ENCODE peak calls at places on chromosomes 2 and 18, in six cellular contexts. T is HCT116; M is CD8-positive, alpha-beta T cell; K is CD8-positive, alpha-beta memory T cell; J is PC-3; X is uterus. E is an unnamed sample.

GRCh38 chr2:20433249-20433648 is 13.6 kb upstream of the RHOB start:
- DNase-seq in J (no peak), M (no peak), K (no peak), X (peak; percentile 3), T (no peak), E (no peak)

GRCh38 chr18:33579868-33580205 is 1.8 kb downstream of the ASXL3 start:
- DNase-seq in J (no peak), M (no peak), T (no peak), X (no peak), K (no peak), E (no peak)

GRCh38 chr2:235765181-235765820 is 271.5 kb downstream of the AGAP1 start:
- DNase-seq in M (no peak), X (peak; percentile 75), K (no peak), J (peak; percentile 42), T (peak; percentile 55), E (no peak)

GRCh38 chr2:25078171-25079049 is 36.5 kb downstream of the EFR3B start:
- DNase-seq in K (no peak), T (peak; percentile 24), J (peak; percentile 93), M (no peak), X (no peak), E (no peak)

GRCh38 chr18:7394041-7394440 is 163.2 kb downstream of the LRRC30 start:
- DNase-seq in J (no peak), T (no peak), X (no peak), M (no peak), K (no peak), E (no peak)

GRCh38 chr18:3624818-3625716 is 175.1 kb downstream of the TGIF1 start:
- DNase-seq in K (peak; percentile 10), T (peak; percentile 86), M (peak; percentile 50), J (peak; percentile 95), X (no peak), E (peak; percentile 22)

GRCh38 chr18:11661430-11661829 is 27.6 kb upstream of the GNAL start:
- DNase-seq in T (no peak), M (no peak), X (no peak), J (no peak), K (no peak), E (no peak)

GRCh38 chr2:129806317-129806716 is 173.1 kb upstream of the RAB6C start:
- DNase-seq in T (no peak), J (no peak), X (no peak), M (no peak), K (no peak), E (no peak)

GRCh38 chr2:178414266-178415247 is 36.4 kb downstream of the PRKRA start:
- DNase-seq in M (peak; percentile 78), T (peak; percentile 93), J (peak; percentile 96), K (peak; percentile 62), X (peak; percentile 85), E (peak; percentile 60)

GRCh38 chr18:58649966-58650816 is 21.1 kb upstream of the MALT1 start:
- DNase-seq in M (peak; percentile 20), X (no peak), K (no peak), T (no peak), J (no peak), E (no peak)

GRCh38 chr2:38771632-38772031 is 6.4 kb upstream of the GEMIN6 start:
- DNase-seq in J (peak; percentile 44), T (no peak), K (no peak), M (no peak), X (no peak), E (no peak)

GRCh38 chr2:145743016-145743415 is 1223.1 kb upstream of the ZEB2 start:
- DNase-seq in M (no peak), X (no peak), K (no peak), J (no peak), T (no peak), E (no peak)

GRCh38 chr2:108587621-108588020 is 53.4 kb downstream of the LIMS1 start:
- DNase-seq in M (no peak), X (peak; percentile 46), J (peak; percentile 72), K (no peak), T (no peak), E (no peak)

GRCh38 chr2:217166241-217166640 is 306.4 kb upstream of the TNP1 start:
- DNase-seq in T (peak; percentile 32), M (no peak), K (no peak), X (no peak), J (peak; percentile 65), E (no peak)

GRCh38 chr2:176084629-176085119 is 912 bp upstream of the EVX2 start:
- DNase-seq in X (no peak), K (no peak), M (no peak), J (no peak), T (no peak), E (no peak)

GRCh38 chr2:72916743-72917137 is 579 bp upstream of the EMX1 start:
- DNase-seq in T (no peak), J (no peak), K (no peak), M (no peak), X (no peak), E (no peak)

GRCh38 chr2:22355816-22356433 is 1029.1 kb upstream of the KLHL29 start:
- DNase-seq in M (peak; percentile 37), X (peak; percentile 37), J (peak; percentile 41), T (no peak), K (peak; percentile 1), E (no peak)

GRCh38 chr2:119553687-119554344 is 9.6 kb downstream of the CFAP221 start:
- DNase-seq in J (no peak), X (no peak), T (no peak), K (no peak), M (no peak), E (no peak)

GRCh38 chr2:235979753-235980459 is 188.3 kb downstream of the GBX2 start:
- DNase-seq in K (no peak), X (no peak), M (no peak), T (no peak), J (no peak), E (no peak)

GRCh38 chr18:78596794-78597193 is 382.8 kb upstream of the SALL3 start:
- DNase-seq in M (no peak), K (no peak), T (no peak), X (no peak), J (no peak), E (no peak)

GRCh38 chr18:69400976-69401474 is 337 bp downstream of the DOK6 start:
- DNase-seq in X (peak; percentile 16), K (no peak), T (no peak), J (no peak), M (no peak), E (no peak)

GRCh38 chr2:113891265-113891959 is 1.5 kb downstream of the ACTR3 start:
- DNase-seq in K (no peak), J (no peak), M (no peak), T (no peak), X (no peak), E (no peak)

GRCh38 chr2:85230637-85231036 is 97.2 kb downstream of the TGOLN2 start:
- DNase-seq in K (no peak), M (no peak), T (no peak), X (no peak), J (no peak), E (no peak)

DNA sequence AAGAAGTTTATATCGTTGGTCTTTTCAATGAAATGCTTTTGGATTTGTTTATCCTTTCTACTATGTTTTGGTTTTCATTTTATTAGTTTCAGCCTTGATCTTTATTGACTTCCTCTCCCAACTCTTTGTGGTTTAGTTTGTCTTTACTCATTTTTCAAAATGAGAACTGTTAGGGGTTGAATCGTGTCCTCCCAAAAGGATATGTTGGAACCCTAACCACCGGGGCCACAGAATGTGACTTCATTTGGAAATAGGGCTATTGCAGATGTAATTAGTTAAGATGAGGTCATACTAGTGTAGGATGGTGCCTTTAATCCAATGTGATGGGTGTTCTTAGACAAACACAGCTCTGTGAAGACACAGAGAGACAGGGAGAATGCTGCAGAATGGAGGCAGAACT is 60.4 kb upstream of the IL1R2 start:
- DNase-seq in M (no peak), J (no peak), K (no peak), T (no peak), X (no peak), E (no peak)
- H3K9me3 ChIP-seq in M (no peaks in the 10 kb centered on the region), J (peaks cover 7% of the 10 kb centered on the region), K (no peaks in the 10 kb centered on the region), T (no peaks in the 10 kb centered on the region), X (no peaks in the 10 kb centered on the region), E (no peaks in the 10 kb centered on the region)

GRCh38 chr2:63104482-63104881 is 53.9 kb downstream of the OTX1 start:
- DNase-seq in K (no peak), X (no peak), T (no peak), J (no peak), M (no peak), E (no peak)

GRCh38 chr2:63099032-63099431 is 48.4 kb downstream of the OTX1 start:
- DNase-seq in X (no peak), J (no peak), M (no peak), K (no peak), T (no peak), E (no peak)

GRCh38 chr2:63101954-63102353 is 51.3 kb downstream of the OTX1 start:
- DNase-seq in T (no peak), X (no peak), J (no peak), M (no peak), K (no peak), E (no peak)
- H3K9me3 ChIP-seq in T (peaks cover 3% of the 10 kb centered on the region), X (peaks cover 12% of the 10 kb centered on the region), J (no peaks in the 10 kb centered on the region), M (no peaks in the 10 kb centered on the region), K (no peaks in the 10 kb centered on the region), E (peaks cover 5% of the 10 kb centered on the region)

DNA sequence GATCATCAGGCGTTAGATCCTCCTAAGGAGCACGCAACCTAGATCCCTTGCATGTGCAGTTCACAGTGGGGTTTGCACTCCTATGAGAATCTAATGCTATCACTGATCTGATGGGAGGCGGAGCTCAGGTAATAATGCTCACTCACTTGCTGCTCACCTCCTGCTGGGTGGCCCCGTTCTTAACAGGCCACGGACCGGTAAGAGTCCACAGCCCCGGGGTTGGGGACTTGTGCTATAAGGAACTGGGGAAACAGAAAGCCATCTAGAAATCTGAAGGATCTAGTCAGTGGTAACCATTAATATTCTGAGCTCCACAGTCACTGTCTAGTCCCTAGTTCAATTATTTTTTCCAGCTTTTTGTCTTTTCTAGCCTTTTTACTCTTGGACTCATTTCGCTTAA is 44.7 kb upstream of the GAREM2 start:
- DNase-seq in T (no peak), J (no peak), K (no peak), X (no peak), M (no peak), E (no peak)
- H3K9me3 ChIP-seq in T (no peaks in the 10 kb centered on the region), J (no peaks in the 10 kb centered on the region), K (no peaks in the 10 kb centered on the region), X (no peaks in the 10 kb centered on the region), M (no peaks in the 10 kb centered on the region), E (no peaks in the 10 kb centered on the region)

GRCh38 chr2:144258154-144258553 is 261.8 kb downstream of the ZEB2 start:
- DNase-seq in J (no peak), T (no peak), M (no peak), K (no peak), X (no peak), E (no peak)
- H3K9me3 ChIP-seq in J (no peaks in the 10 kb centered on the region), T (peaks cover 13% of the 10 kb centered on the region), M (no peaks in the 10 kb centered on the region), K (no peaks in the 10 kb centered on the region), X (peaks cover 14% of the 10 kb centered on the region), E (no peaks in the 10 kb centered on the region)

E was measured in T-helper 17 cell.